ENCODE peak calls at places on chromosomes 12 and 14, in seven cellular contexts. One of them, this sample, is unnamed.

GRCh38 chr12:112466011-112466422 is 47.3 kb downstream of the PTPN11 start:
- DNase-seq in A549: no peak
- DNase-seq in HCT116: no peak
- DNase-seq in breast epithelium: no peak
- DNase-seq in GM12892: no peak
- DNase-seq in transverse colon: no peak
- DNase-seq in ovary: no peak
- DNase-seq in this sample: no peak

GRCh38 chr12:59230334-59230733 is 310.0 kb upstream of the LRIG3 start:
- DNase-seq in A549: no peak
- DNase-seq in HCT116: no peak
- DNase-seq in breast epithelium: no peak
- DNase-seq in GM12892: no peak
- DNase-seq in transverse colon: no peak
- DNase-seq in ovary: no peak
- DNase-seq in this sample: no peak

GRCh38 chr14:32080001-32080510 is 3.0 kb downstream of the ARHGAP5 start:
- DNase-seq in A549: no peak
- DNase-seq in HCT116: no peak
- DNase-seq in breast epithelium: no peak
- DNase-seq in GM12892: no peak
- DNase-seq in transverse colon: no peak
- DNase-seq in ovary: no peak
- DNase-seq in this sample: no peak

GRCh38 chr14:87628129-87628528 is 364.9 kb downstream of the GALC start:
- DNase-seq in A549: no peak
- DNase-seq in HCT116: no peak
- DNase-seq in breast epithelium: no peak
- DNase-seq in GM12892: no peak
- DNase-seq in transverse colon: no peak
- DNase-seq in ovary: peak; percentile 34
- DNase-seq in this sample: no peak

GRCh38 chr12:105562727-105563072 is 232.2 kb downstream of the C12orf75 start:
- DNase-seq in A549: peak; percentile 72
- DNase-seq in HCT116: no peak
- DNase-seq in breast epithelium: no peak
- DNase-seq in GM12892: no peak
- DNase-seq in transverse colon: peak; percentile 16
- DNase-seq in ovary: no peak
- DNase-seq in this sample: peak; percentile 22

GRCh38 chr14:45492876-45493275 is 239.9 kb upstream of the MIS18BP1 start:
- DNase-seq in A549: no peak
- DNase-seq in HCT116: no peak
- DNase-seq in breast epithelium: no peak
- DNase-seq in GM12892: no peak
- DNase-seq in transverse colon: no peak
- DNase-seq in ovary: no peak
- DNase-seq in this sample: no peak

GRCh38 chr12:27896419-27896990 is 76.0 kb downstream of the PTHLH start:
- DNase-seq in A549: no peak
- DNase-seq in HCT116: no peak
- DNase-seq in breast epithelium: no peak
- DNase-seq in GM12892: no peak
- DNase-seq in transverse colon: no peak
- DNase-seq in ovary: no peak
- DNase-seq in this sample: no peak

GRCh38 chr12:121532503-121533390 is 48.1 kb downstream of the KDM2B start:
- DNase-seq in A549: no peak
- DNase-seq in HCT116: no peak
- DNase-seq in breast epithelium: no peak
- DNase-seq in GM12892: no peak
- DNase-seq in transverse colon: no peak
- DNase-seq in ovary: peak; percentile 34
- DNase-seq in this sample: no peak

GRCh38 chr12:43988838-43989560 is 153.1 kb downstream of the TMEM117 start:
- DNase-seq in A549: no peak
- DNase-seq in HCT116: no peak
- DNase-seq in breast epithelium: no peak
- DNase-seq in GM12892: no peak
- DNase-seq in transverse colon: no peak
- DNase-seq in ovary: no peak
- DNase-seq in this sample: no peak

GRCh38 chr14:92962031-92962830 is 39.3 kb downstream of the CHGA start:
- DNase-seq in A549: no peak
- DNase-seq in HCT116: no peak
- DNase-seq in breast epithelium: no peak
- DNase-seq in GM12892: no peak
- DNase-seq in transverse colon: no peak
- DNase-seq in ovary: no peak
- DNase-seq in this sample: no peak

GRCh38 chr12:31620311-31620710 is 29.4 kb upstream of the DENND5B start:
- DNase-seq in A549: peak; percentile 70
- DNase-seq in HCT116: no peak
- DNase-seq in breast epithelium: no peak
- DNase-seq in GM12892: no peak
- DNase-seq in transverse colon: no peak
- DNase-seq in ovary: no peak
- DNase-seq in this sample: peak; percentile 9

GRCh38 chr12:21502164-21502496 is 541 bp downstream of the GOLT1B start:
- DNase-seq in A549: peak; percentile 24
- DNase-seq in HCT116: no peak
- DNase-seq in breast epithelium: no peak
- DNase-seq in GM12892: peak; percentile 2
- DNase-seq in transverse colon: peak; percentile 20
- DNase-seq in ovary: no peak
- DNase-seq in this sample: peak; percentile 4

GRCh38 chr14:75279153-75279738 is 618 bp downstream of the FOS start:
- DNase-seq in A549: peak; percentile 47
- DNase-seq in HCT116: no peak
- DNase-seq in breast epithelium: no peak
- DNase-seq in GM12892: peak; percentile 23
- DNase-seq in transverse colon: peak; percentile 77
- DNase-seq in ovary: peak; percentile 78
- DNase-seq in this sample: no peak

GRCh38 chr14:105088812-105089745 is 23.8 kb upstream of the GPR132 start:
- DNase-seq in A549: peak; percentile 65
- DNase-seq in HCT116: no peak
- DNase-seq in breast epithelium: peak; percentile 47
- DNase-seq in GM12892: no peak
- DNase-seq in transverse colon: no peak
- DNase-seq in ovary: peak; percentile 25
- DNase-seq in this sample: no peak

GRCh38 chr12:75366629-75367028 is 24.3 kb upstream of the GLIPR1L2 start:
- DNase-seq in A549: no peak
- DNase-seq in HCT116: no peak
- DNase-seq in breast epithelium: no peak
- DNase-seq in GM12892: no peak
- DNase-seq in transverse colon: no peak
- DNase-seq in ovary: no peak
- DNase-seq in this sample: no peak

GRCh38 chr12:70628701-70629480 is 8.3 kb downstream of the PTPRB start:
- DNase-seq in A549: no peak
- DNase-seq in HCT116: no peak
- DNase-seq in breast epithelium: no peak
- DNase-seq in GM12892: no peak
- DNase-seq in transverse colon: no peak
- DNase-seq in ovary: no peak
- DNase-seq in this sample: no peak

GRCh38 chr12:68804654-68805591 is 3.1 kb upstream of the MDM2 start:
- DNase-seq in A549: no peak
- DNase-seq in HCT116: no peak
- DNase-seq in breast epithelium: no peak
- DNase-seq in GM12892: no peak
- DNase-seq in transverse colon: no peak
- DNase-seq in ovary: no peak
- DNase-seq in this sample: no peak

GRCh38 chr12:72209096-72209495 is 63.1 kb upstream of the TRHDE start:
- DNase-seq in A549: no peak
- DNase-seq in HCT116: no peak
- DNase-seq in breast epithelium: no peak
- DNase-seq in GM12892: no peak
- DNase-seq in transverse colon: no peak
- DNase-seq in ovary: no peak
- DNase-seq in this sample: no peak

GRCh38 chr12:51374346-51374745 is 16.9 kb downstream of the GALNT6 start:
- DNase-seq in A549: no peak
- DNase-seq in HCT116: no peak
- DNase-seq in breast epithelium: no peak
- DNase-seq in GM12892: no peak
- DNase-seq in transverse colon: no peak
- DNase-seq in ovary: no peak
- DNase-seq in this sample: no peak

GRCh38 chr14:90506748-90507147 is 109.9 kb downstream of the CALM1 start:
- DNase-seq in A549: no peak
- DNase-seq in HCT116: no peak
- DNase-seq in breast epithelium: no peak
- DNase-seq in GM12892: no peak
- DNase-seq in transverse colon: no peak
- DNase-seq in ovary: no peak
- DNase-seq in this sample: no peak

GRCh38 chr14:22996823-22997301 is 13.1 kb downstream of the C14orf93 start:
- DNase-seq in A549: no peak
- DNase-seq in HCT116: no peak
- DNase-seq in breast epithelium: no peak
- DNase-seq in GM12892: no peak
- DNase-seq in transverse colon: no peak
- DNase-seq in ovary: no peak
- DNase-seq in this sample: no peak

DNA sequence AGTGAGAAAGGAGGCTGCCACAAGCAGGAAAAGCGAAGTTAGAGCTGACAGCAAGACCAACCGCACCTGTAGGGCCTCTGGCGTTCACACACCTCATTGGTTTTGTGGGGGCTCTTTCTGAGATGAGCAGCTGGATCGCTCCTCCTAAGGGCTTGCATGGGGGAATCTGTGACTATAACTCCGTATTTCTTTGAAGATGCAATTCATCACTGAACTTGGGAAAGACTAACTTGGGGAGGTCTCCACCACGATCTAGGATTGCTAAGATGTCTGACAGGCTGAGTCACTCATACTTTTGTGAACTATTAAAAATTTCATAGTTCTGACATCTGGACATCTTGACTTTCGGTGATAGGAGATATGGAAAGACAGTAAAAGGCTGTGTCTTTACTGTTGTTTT is 173.6 kb downstream of the ETV6 start:
- DNase-seq in A549: no peak
- DNase-seq in HCT116: no peak
- DNase-seq in breast epithelium: no peak
- DNase-seq in GM12892: no peak
- DNase-seq in transverse colon: no peak
- DNase-seq in ovary: no peak
- DNase-seq in this sample: no peak
- TF ChIP-seq POLR2A in A549: no peak
- TF ChIP-seq POLR2A in HCT116: no peak
- TF ChIP-seq POLR2A in breast epithelium: no peak
- TF ChIP-seq POLR2A in GM12892: no peak
- TF ChIP-seq POLR2A in transverse colon: no peak
- TF ChIP-seq POLR2A in ovary: no peak
- TF ChIP-seq POLR2A in this sample: no peak

DNA sequence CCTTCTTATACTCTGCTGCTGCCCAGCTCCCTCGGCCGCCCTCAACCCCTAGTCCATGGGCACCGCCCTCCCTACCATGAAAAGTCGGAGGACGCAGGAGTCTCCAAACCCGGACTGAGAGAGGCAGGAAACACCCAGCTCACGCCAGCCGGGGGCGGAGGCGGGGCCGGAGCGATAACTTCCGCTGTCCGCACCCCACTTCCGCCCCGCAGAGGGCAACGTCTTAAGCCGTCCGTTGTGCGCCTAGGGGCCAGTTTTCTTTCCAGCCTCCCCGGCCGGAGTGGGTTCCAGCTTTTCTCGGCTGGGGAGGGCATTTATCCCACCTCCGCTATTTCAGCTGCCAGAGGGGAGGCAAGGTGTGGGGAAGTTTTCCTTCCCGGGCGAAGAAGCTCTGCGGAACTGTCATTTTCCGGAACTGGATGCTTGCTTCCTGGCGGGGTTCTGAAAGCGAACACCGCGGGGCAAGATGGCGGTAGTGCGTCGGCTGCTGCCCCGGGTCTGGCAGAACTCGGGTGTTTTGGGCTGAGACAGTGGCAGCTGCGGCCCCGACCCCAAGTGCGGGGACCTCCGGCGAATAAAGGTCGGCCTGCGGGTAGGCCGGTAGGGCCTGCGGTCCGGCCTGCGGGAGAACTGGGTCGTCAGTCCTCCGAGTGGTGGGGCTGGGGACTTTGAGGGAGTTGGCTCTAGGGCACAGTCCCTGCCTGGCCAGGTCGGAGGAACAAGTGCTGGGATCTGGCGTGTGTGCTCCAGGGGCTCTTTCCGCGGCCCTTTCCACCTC is at the start of the genes KCTD10 and UBE3B:
- DNase-seq in A549: peak; percentile 94
- DNase-seq in HCT116: peak; percentile 81
- DNase-seq in breast epithelium: peak; percentile 85
- DNase-seq in GM12892: peak; percentile 87
- DNase-seq in transverse colon: peak; percentile 92
- DNase-seq in ovary: peak; percentile 86
- DNase-seq in this sample: peak; percentile 81
- TF ChIP-seq POLR2A in A549: peak; percentile 67
- TF ChIP-seq POLR2A in HCT116: peak; percentile 65
- TF ChIP-seq POLR2A in breast epithelium: no peak
- TF ChIP-seq POLR2A in GM12892: peak; percentile 89
- TF ChIP-seq POLR2A in transverse colon: peak; percentile 81
- TF ChIP-seq POLR2A in ovary: peak; percentile 44
- TF ChIP-seq POLR2A in this sample: peak; percentile 66

GRCh38 chr14:35399083-35399807 is 5.3 kb downstream of the NFKBIA start:
- DNase-seq in A549: no peak
- DNase-seq in HCT116: no peak
- DNase-seq in breast epithelium: no peak
- DNase-seq in GM12892: no peak
- DNase-seq in transverse colon: no peak
- DNase-seq in ovary: no peak
- DNase-seq in this sample: no peak
- TF ChIP-seq POLR2A in A549: no peak
- TF ChIP-seq POLR2A in HCT116: no peak
- TF ChIP-seq POLR2A in breast epithelium: no peak
- TF ChIP-seq POLR2A in GM12892: peak; percentile 42
- TF ChIP-seq POLR2A in transverse colon: no peak
- TF ChIP-seq POLR2A in ovary: no peak
- TF ChIP-seq POLR2A in this sample: no peak

DNA sequence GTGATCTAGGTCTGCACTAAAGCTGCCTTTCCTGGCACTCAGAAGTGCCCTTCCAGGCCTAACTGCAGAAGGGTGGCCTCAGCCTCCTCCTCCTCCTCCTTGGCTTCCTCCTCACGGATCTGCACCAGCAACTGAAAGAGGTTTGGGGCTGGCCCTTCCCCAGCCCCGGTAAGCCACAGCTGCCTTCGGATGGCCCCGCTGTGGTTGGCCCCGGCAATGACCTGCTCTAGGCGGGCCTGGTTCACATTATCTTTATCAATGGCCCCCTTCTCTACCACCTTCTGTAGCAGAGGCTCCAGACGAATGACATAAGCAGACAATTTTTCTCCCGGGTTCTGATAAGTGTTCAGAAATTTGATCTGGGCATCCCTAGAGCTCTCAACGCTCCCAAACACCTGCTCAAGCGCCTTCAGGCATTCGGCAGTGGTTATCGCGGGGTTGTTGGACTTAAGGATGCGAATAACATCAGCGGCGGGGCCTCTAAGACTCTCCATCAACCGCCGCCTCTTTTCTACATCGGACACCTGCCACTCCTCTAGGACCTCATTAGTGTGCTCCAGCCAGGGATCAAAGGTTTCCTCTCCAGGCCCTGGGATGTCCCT is 1.5 kb downstream of the PNMA1 start:
- DNase-seq in A549: no peak
- DNase-seq in HCT116: no peak
- DNase-seq in breast epithelium: no peak
- DNase-seq in GM12892: no peak
- DNase-seq in transverse colon: no peak
- DNase-seq in ovary: no peak
- DNase-seq in this sample: no peak
- TF ChIP-seq POLR2A in A549: no peak
- TF ChIP-seq POLR2A in HCT116: no peak
- TF ChIP-seq POLR2A in breast epithelium: no peak
- TF ChIP-seq POLR2A in GM12892: peak; percentile 22
- TF ChIP-seq POLR2A in transverse colon: no peak
- TF ChIP-seq POLR2A in ovary: no peak
- TF ChIP-seq POLR2A in this sample: no peak